ENCODE peak calls at places on chromosome 14, in ten cellular contexts. One of them, this sample, is unnamed.

GRCh38 chr14:70982204-70982603 is 74.9 kb downstream of the PCNX1 start:
- DNase-seq in GM12865: no peak
- DNase-seq in AG04450: no peak
- DNase-seq in heart left ventricle: no peak
- DNase-seq in fibroblast of the aortic adventitia: no peak
- DNase-seq in choroid plexus epithelial cell: no peak
- DNase-seq in A549: no peak
- DNase-seq in ovary: no peak
- DNase-seq in esophagus squamous epithelium: no peak
- DNase-seq in cardiac muscle cell: no peak
- DNase-seq in this sample: no peak

GRCh38 chr14:94396628-94397210 is 8.3 kb upstream of the SERPINA1 start:
- DNase-seq in AG04450: no peak
- DNase-seq in fibroblast of the aortic adventitia: no peak
- DNase-seq in A549: no peak
- DNase-seq in heart left ventricle: no peak
- DNase-seq in cardiac muscle cell: no peak
- DNase-seq in GM12865: no peak
- DNase-seq in esophagus squamous epithelium: no peak
- DNase-seq in choroid plexus epithelial cell: no peak
- DNase-seq in ovary: no peak
- DNase-seq in this sample: no peak

GRCh38 chr14:37595809-37596595 is 573 bp downstream of the TTC6 start:
- DNase-seq in choroid plexus epithelial cell: no peak
- DNase-seq in ovary: no peak
- DNase-seq in heart left ventricle: no peak
- DNase-seq in cardiac muscle cell: no peak
- DNase-seq in esophagus squamous epithelium: no peak
- DNase-seq in AG04450: no peak
- DNase-seq in fibroblast of the aortic adventitia: no peak
- DNase-seq in GM12865: peak
- DNase-seq in A549: peak
- DNase-seq in this sample: peak

GRCh38 chr14:103520657-103521437 is 1.8 kb downstream of the CKB start:
- DNase-seq in heart left ventricle: peak
- DNase-seq in A549: peak
- DNase-seq in choroid plexus epithelial cell: peak
- DNase-seq in GM12865: peak
- DNase-seq in ovary: peak
- DNase-seq in AG04450: no peak
- DNase-seq in fibroblast of the aortic adventitia: peak
- DNase-seq in cardiac muscle cell: peak
- DNase-seq in esophagus squamous epithelium: no peak
- DNase-seq in this sample: peak

GRCh38 chr14:79279645-79280399 is 931.5 kb downstream of the DIO2 start:
- DNase-seq in ovary: no peak
- DNase-seq in choroid plexus epithelial cell: no peak
- DNase-seq in AG04450: no peak
- DNase-seq in A549: no peak
- DNase-seq in heart left ventricle: no peak
- DNase-seq in cardiac muscle cell: peak
- DNase-seq in GM12865: no peak
- DNase-seq in fibroblast of the aortic adventitia: no peak
- DNase-seq in esophagus squamous epithelium: no peak
- DNase-seq in this sample: peak

GRCh38 chr14:47606601-47607000 is 68.8 kb downstream of the MDGA2 start:
- DNase-seq in esophagus squamous epithelium: no peak
- DNase-seq in GM12865: no peak
- DNase-seq in cardiac muscle cell: no peak
- DNase-seq in heart left ventricle: no peak
- DNase-seq in ovary: no peak
- DNase-seq in AG04450: no peak
- DNase-seq in A549: no peak
- DNase-seq in fibroblast of the aortic adventitia: no peak
- DNase-seq in choroid plexus epithelial cell: no peak
- DNase-seq in this sample: no peak

GRCh38 chr14:75831455-75831854 is 150.3 kb downstream of the TGFB3 start:
- DNase-seq in esophagus squamous epithelium: no peak
- DNase-seq in fibroblast of the aortic adventitia: peak
- DNase-seq in AG04450: no peak
- DNase-seq in GM12865: no peak
- DNase-seq in ovary: peak
- DNase-seq in choroid plexus epithelial cell: peak
- DNase-seq in A549: no peak
- DNase-seq in heart left ventricle: peak
- DNase-seq in cardiac muscle cell: no peak
- DNase-seq in this sample: no peak

GRCh38 chr14:38870437-38870836 is 232.6 kb downstream of the SEC23A start:
- DNase-seq in heart left ventricle: no peak
- DNase-seq in choroid plexus epithelial cell: no peak
- DNase-seq in GM12865: no peak
- DNase-seq in cardiac muscle cell: no peak
- DNase-seq in AG04450: no peak
- DNase-seq in ovary: no peak
- DNase-seq in fibroblast of the aortic adventitia: no peak
- DNase-seq in A549: no peak
- DNase-seq in esophagus squamous epithelium: no peak
- DNase-seq in this sample: no peak

GRCh38 chr14:31419179-31420012 is 954 bp downstream of the HEATR5A start:
- DNase-seq in esophagus squamous epithelium: no peak
- DNase-seq in A549: no peak
- DNase-seq in ovary: no peak
- DNase-seq in cardiac muscle cell: no peak
- DNase-seq in GM12865: no peak
- DNase-seq in AG04450: no peak
- DNase-seq in choroid plexus epithelial cell: peak
- DNase-seq in fibroblast of the aortic adventitia: peak
- DNase-seq in heart left ventricle: no peak
- DNase-seq in this sample: no peak

GRCh38 chr14:31927348-31927826 is 149.7 kb upstream of the ARHGAP5 start:
- DNase-seq in cardiac muscle cell: peak
- DNase-seq in ovary: peak
- DNase-seq in AG04450: peak
- DNase-seq in esophagus squamous epithelium: no peak
- DNase-seq in heart left ventricle: peak
- DNase-seq in GM12865: no peak
- DNase-seq in A549: peak
- DNase-seq in fibroblast of the aortic adventitia: peak
- DNase-seq in choroid plexus epithelial cell: peak
- DNase-seq in this sample: no peak

GRCh38 chr14:105021656-105022275 is 883 bp upstream of the CDCA4 start:
- DNase-seq in cardiac muscle cell: peak
- DNase-seq in GM12865: peak
- DNase-seq in A549: peak
- DNase-seq in esophagus squamous epithelium: no peak
- DNase-seq in fibroblast of the aortic adventitia: no peak
- DNase-seq in choroid plexus epithelial cell: peak
- DNase-seq in AG04450: no peak
- DNase-seq in heart left ventricle: no peak
- DNase-seq in ovary: peak
- DNase-seq in this sample: peak

GRCh38 chr14:26960049-26960688 is 362.3 kb upstream of the NOVA1 start:
- DNase-seq in choroid plexus epithelial cell: no peak
- DNase-seq in GM12865: no peak
- DNase-seq in fibroblast of the aortic adventitia: no peak
- DNase-seq in ovary: no peak
- DNase-seq in cardiac muscle cell: no peak
- DNase-seq in AG04450: no peak
- DNase-seq in heart left ventricle: no peak
- DNase-seq in esophagus squamous epithelium: no peak
- DNase-seq in A549: no peak
- DNase-seq in this sample: no peak

GRCh38 chr14:104353921-104354701 is 215.7 kb downstream of the KIF26A start:
- DNase-seq in choroid plexus epithelial cell: no peak
- DNase-seq in AG04450: no peak
- DNase-seq in ovary: no peak
- DNase-seq in fibroblast of the aortic adventitia: no peak
- DNase-seq in A549: no peak
- DNase-seq in esophagus squamous epithelium: no peak
- DNase-seq in GM12865: no peak
- DNase-seq in cardiac muscle cell: no peak
- DNase-seq in heart left ventricle: peak
- DNase-seq in this sample: peak

GRCh38 chr14:60277605-60278190 is 28.7 kb downstream of the PPM1A start:
- DNase-seq in ovary: no peak
- DNase-seq in GM12865: no peak
- DNase-seq in esophagus squamous epithelium: no peak
- DNase-seq in AG04450: no peak
- DNase-seq in heart left ventricle: no peak
- DNase-seq in fibroblast of the aortic adventitia: no peak
- DNase-seq in cardiac muscle cell: no peak
- DNase-seq in A549: no peak
- DNase-seq in choroid plexus epithelial cell: no peak
- DNase-seq in this sample: no peak

GRCh38 chr14:50083467-50084337 is 32.7 kb downstream of the VCPKMT start:
- DNase-seq in choroid plexus epithelial cell: no peak
- DNase-seq in A549: no peak
- DNase-seq in fibroblast of the aortic adventitia: no peak
- DNase-seq in AG04450: no peak
- DNase-seq in cardiac muscle cell: no peak
- DNase-seq in esophagus squamous epithelium: no peak
- DNase-seq in heart left ventricle: no peak
- DNase-seq in GM12865: peak
- DNase-seq in ovary: no peak
- DNase-seq in this sample: peak

GRCh38 chr14:39368261-39368959 is 63.8 kb downstream of the FBXO33 start:
- DNase-seq in fibroblast of the aortic adventitia: peak
- DNase-seq in GM12865: peak
- DNase-seq in A549: peak
- DNase-seq in esophagus squamous epithelium: no peak
- DNase-seq in AG04450: peak
- DNase-seq in choroid plexus epithelial cell: peak
- DNase-seq in ovary: peak
- DNase-seq in cardiac muscle cell: peak
- DNase-seq in heart left ventricle: peak
- DNase-seq in this sample: no peak

GRCh38 chr14:65993103-65993502 is 493.1 kb upstream of the CCDC196 start:
- DNase-seq in ovary: no peak
- DNase-seq in GM12865: no peak
- DNase-seq in cardiac muscle cell: no peak
- DNase-seq in choroid plexus epithelial cell: no peak
- DNase-seq in esophagus squamous epithelium: no peak
- DNase-seq in AG04450: no peak
- DNase-seq in fibroblast of the aortic adventitia: peak
- DNase-seq in heart left ventricle: no peak
- DNase-seq in A549: no peak
- DNase-seq in this sample: no peak

GRCh38 chr14:51258788-51259187 is 18.7 kb downstream of the TMX1 start:
- DNase-seq in A549: no peak
- DNase-seq in esophagus squamous epithelium: no peak
- DNase-seq in heart left ventricle: no peak
- DNase-seq in ovary: no peak
- DNase-seq in choroid plexus epithelial cell: no peak
- DNase-seq in cardiac muscle cell: no peak
- DNase-seq in fibroblast of the aortic adventitia: no peak
- DNase-seq in AG04450: no peak
- DNase-seq in GM12865: no peak
- DNase-seq in this sample: no peak

GRCh38 chr14:95537298-95538089 is 2.6 kb downstream of the GLRX5 start:
- DNase-seq in ovary: no peak
- DNase-seq in AG04450: no peak
- DNase-seq in A549: no peak
- DNase-seq in cardiac muscle cell: no peak
- DNase-seq in GM12865: no peak
- DNase-seq in fibroblast of the aortic adventitia: no peak
- DNase-seq in esophagus squamous epithelium: no peak
- DNase-seq in choroid plexus epithelial cell: no peak
- DNase-seq in heart left ventricle: no peak
- DNase-seq in this sample: no peak
- H3K4me3 ChIP-seq in ovary: no peak
- H3K4me3 ChIP-seq in AG04450: peak
- H3K4me3 ChIP-seq in A549: no peak
- H3K4me3 ChIP-seq in cardiac muscle cell: no peak
- H3K4me3 ChIP-seq in GM12865: no peak
- H3K4me3 ChIP-seq in fibroblast of the aortic adventitia: peak
- H3K4me3 ChIP-seq in esophagus squamous epithelium: no peak
- H3K4me3 ChIP-seq in choroid plexus epithelial cell: peak
- H3K4me3 ChIP-seq in heart left ventricle: no peak
- H3K4me3 ChIP-seq in this sample: peak

DNA sequence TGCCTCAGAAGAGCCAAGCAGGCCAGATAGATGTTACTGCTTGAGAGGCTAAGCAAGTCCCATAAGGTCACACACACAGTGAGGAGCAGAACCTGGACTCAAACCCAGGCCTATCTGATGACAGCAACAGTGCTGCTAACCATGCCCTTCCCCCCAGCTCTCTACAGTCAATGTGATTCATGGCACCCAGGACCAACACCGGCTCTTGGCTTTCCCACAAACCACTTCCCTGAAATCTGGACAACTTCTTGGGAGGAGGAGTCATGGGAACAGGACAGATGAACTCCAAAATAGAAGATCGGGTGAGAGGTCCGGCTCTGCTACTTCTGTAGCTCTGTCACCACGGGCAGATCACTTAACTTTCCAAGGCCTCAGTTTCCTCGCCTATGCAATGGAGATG is 716 bp upstream of the PTGDR start:
- DNase-seq in GM12865: no peak
- DNase-seq in esophagus squamous epithelium: no peak
- DNase-seq in fibroblast of the aortic adventitia: peak
- DNase-seq in heart left ventricle: no peak
- DNase-seq in cardiac muscle cell: no peak
- DNase-seq in choroid plexus epithelial cell: no peak
- DNase-seq in A549: no peak
- DNase-seq in ovary: no peak
- DNase-seq in AG04450: no peak
- DNase-seq in this sample: no peak
- H3K4me3 ChIP-seq in GM12865: no peak
- H3K4me3 ChIP-seq in esophagus squamous epithelium: no peak
- H3K4me3 ChIP-seq in fibroblast of the aortic adventitia: peak
- H3K4me3 ChIP-seq in heart left ventricle: no peak
- H3K4me3 ChIP-seq in cardiac muscle cell: no peak
- H3K4me3 ChIP-seq in choroid plexus epithelial cell: no peak
- H3K4me3 ChIP-seq in A549: no peak
- H3K4me3 ChIP-seq in ovary: no peak
- H3K4me3 ChIP-seq in AG04450: no peak
- H3K4me3 ChIP-seq in this sample: no peak

GRCh38 chr14:77965919-77966435 is 166.1 kb downstream of the ADCK1 start:
- DNase-seq in AG04450: no peak
- DNase-seq in GM12865: peak
- DNase-seq in choroid plexus epithelial cell: peak
- DNase-seq in heart left ventricle: no peak
- DNase-seq in cardiac muscle cell: peak
- DNase-seq in fibroblast of the aortic adventitia: peak
- DNase-seq in A549: peak
- DNase-seq in esophagus squamous epithelium: no peak
- DNase-seq in ovary: no peak
- DNase-seq in this sample: peak
- H3K4me3 ChIP-seq in AG04450: peak
- H3K4me3 ChIP-seq in GM12865: peak
- H3K4me3 ChIP-seq in choroid plexus epithelial cell: peak
- H3K4me3 ChIP-seq in heart left ventricle: peak
- H3K4me3 ChIP-seq in cardiac muscle cell: no peak
- H3K4me3 ChIP-seq in fibroblast of the aortic adventitia: peak
- H3K4me3 ChIP-seq in A549: peak
- H3K4me3 ChIP-seq in esophagus squamous epithelium: peak
- H3K4me3 ChIP-seq in ovary: no peak
- H3K4me3 ChIP-seq in this sample: peak

DNA sequence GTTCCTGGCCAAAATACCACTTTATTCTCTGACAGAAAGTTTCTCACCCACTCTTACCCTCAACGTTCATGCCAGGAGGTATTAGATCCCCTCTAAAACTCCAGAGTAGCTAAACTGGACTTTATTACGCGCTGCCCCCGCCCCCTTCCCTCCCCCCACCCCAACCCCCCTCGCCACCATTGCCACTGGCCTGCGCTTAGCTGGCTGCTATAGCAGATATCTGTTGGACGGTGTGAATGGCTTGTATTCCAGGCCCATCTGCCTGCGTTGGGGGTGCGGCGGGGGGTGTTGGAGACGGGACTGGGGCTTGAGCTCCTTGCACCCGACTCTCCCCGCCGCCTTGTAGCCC is 564 bp upstream of the THTPA start:
- DNase-seq in heart left ventricle: no peak
- DNase-seq in fibroblast of the aortic adventitia: no peak
- DNase-seq in cardiac muscle cell: no peak
- DNase-seq in GM12865: no peak
- DNase-seq in choroid plexus epithelial cell: no peak
- DNase-seq in esophagus squamous epithelium: no peak
- DNase-seq in AG04450: no peak
- DNase-seq in A549: no peak
- DNase-seq in ovary: no peak
- DNase-seq in this sample: no peak
- H3K4me3 ChIP-seq in heart left ventricle: peak
- H3K4me3 ChIP-seq in fibroblast of the aortic adventitia: peak
- H3K4me3 ChIP-seq in cardiac muscle cell: peak
- H3K4me3 ChIP-seq in GM12865: peak
- H3K4me3 ChIP-seq in choroid plexus epithelial cell: peak
- H3K4me3 ChIP-seq in esophagus squamous epithelium: peak
- H3K4me3 ChIP-seq in AG04450: peak
- H3K4me3 ChIP-seq in A549: peak
- H3K4me3 ChIP-seq in ovary: peak
- H3K4me3 ChIP-seq in this sample: peak